ENCODE peak calls at places on chromosomes 3 and 15, in five cellular contexts. One of them, this sample, is unnamed.

GRCh38 chr3:118813472-118813871 is 221.2 kb downstream of the IGSF11 start:
- DNase-seq in AML-193: no peak
- DNase-seq in AG08396: no peak
- DNase-seq in HFF-Myc: no peak
- DNase-seq in caudate nucleus: no peak
- DNase-seq in this sample: no peak

GRCh38 chr3:82163907-82164520 is 402.6 kb upstream of the GBE1 start:
- DNase-seq in AML-193: peak
- DNase-seq in caudate nucleus: no peak
- DNase-seq in AG08396: peak
- DNase-seq in HFF-Myc: no peak
- DNase-seq in this sample: no peak

GRCh38 chr15:42273900-42274692 is 863 bp upstream of the TMEM87A start:
- DNase-seq in HFF-Myc: no peak
- DNase-seq in caudate nucleus: peak
- DNase-seq in AML-193: peak
- DNase-seq in AG08396: peak
- DNase-seq in this sample: peak

GRCh38 chr3:86785381-86785780 is 205.6 kb downstream of the VGLL3 start:
- DNase-seq in AG08396: peak
- DNase-seq in HFF-Myc: no peak
- DNase-seq in AML-193: no peak
- DNase-seq in caudate nucleus: no peak
- DNase-seq in this sample: no peak

GRCh38 chr15:66906660-66907059 is 158.7 kb upstream of the SMAD3 start:
- DNase-seq in caudate nucleus: no peak
- DNase-seq in AG08396: no peak
- DNase-seq in AML-193: no peak
- DNase-seq in HFF-Myc: no peak
- DNase-seq in this sample: no peak

GRCh38 chr3:123648696-123649405 is 64.0 kb upstream of the HACD2 start:
- DNase-seq in AG08396: no peak
- DNase-seq in HFF-Myc: no peak
- DNase-seq in caudate nucleus: no peak
- DNase-seq in AML-193: no peak
- DNase-seq in this sample: no peak

GRCh38 chr3:138694287-138695007 is 85.9 kb downstream of the FAIM start:
- DNase-seq in AG08396: peak
- DNase-seq in caudate nucleus: no peak
- DNase-seq in HFF-Myc: peak
- DNase-seq in AML-193: no peak
- DNase-seq in this sample: no peak

GRCh38 chr3:194497799-194498575 is 11.2 kb upstream of the ATP13A3 start:
- DNase-seq in AG08396: no peak
- DNase-seq in caudate nucleus: no peak
- DNase-seq in HFF-Myc: no peak
- DNase-seq in AML-193: no peak
- DNase-seq in this sample: no peak

GRCh38 chr3:125211523-125212095 is 939 bp downstream of the SLC12A8 start:
- DNase-seq in AG08396: no peak
- DNase-seq in AML-193: no peak
- DNase-seq in HFF-Myc: no peak
- DNase-seq in caudate nucleus: no peak
- DNase-seq in this sample: no peak

GRCh38 chr15:69599271-69599670 is 146.7 kb downstream of the RPLP1 start:
- DNase-seq in caudate nucleus: no peak
- DNase-seq in AG08396: no peak
- DNase-seq in AML-193: no peak
- DNase-seq in HFF-Myc: no peak
- DNase-seq in this sample: no peak

GRCh38 chr15:82122754-82123400 is 77.1 kb upstream of the MEX3B start:
- DNase-seq in AG08396: peak
- DNase-seq in AML-193: no peak
- DNase-seq in caudate nucleus: no peak
- DNase-seq in HFF-Myc: peak
- DNase-seq in this sample: no peak

GRCh38 chr15:34512628-34513027 is 70.8 kb downstream of the GOLGA8B start:
- DNase-seq in AML-193: no peak
- DNase-seq in caudate nucleus: no peak
- DNase-seq in AG08396: no peak
- DNase-seq in HFF-Myc: no peak
- DNase-seq in this sample: no peak

GRCh38 chr15:60255390-60255789 is 142.4 kb downstream of the ANXA2 start:
- DNase-seq in HFF-Myc: no peak
- DNase-seq in AML-193: no peak
- DNase-seq in AG08396: no peak
- DNase-seq in caudate nucleus: no peak
- DNase-seq in this sample: no peak

GRCh38 chr3:35383719-35384555 is 255.4 kb upstream of the ARPP21 start:
- DNase-seq in AML-193: no peak
- DNase-seq in HFF-Myc: no peak
- DNase-seq in caudate nucleus: no peak
- DNase-seq in AG08396: no peak
- DNase-seq in this sample: no peak